ENCODE peak calls at places on chromosomes 5 and 9, in four cellular contexts. A is psoas muscle, M is tibial artery, R is transverse colon. L is an unnamed sample.
A peak's percentile ranks its signal among the peaks of the same experiment; 100 is the strongest.

GRCh38 chr5:4781312-4781711 is 358.8 kb upstream of the ADAMTS16 start:
- DNase-seq in R (no peak), M (no peak), A (no peak), L (no peak)

GRCh38 chr9:70229579-70229978 is 29.2 kb upstream of the SMC5 start:
- DNase-seq in A (no peak), R (no peak), M (no peak), L (peak; percentile 77)

GRCh38 chr9:94761506-94761905 is 35.0 kb downstream of the AOPEP start:
- DNase-seq in M (no peak), A (no peak), R (no peak), L (no peak)

GRCh38 chr5:132466453-132467291 is 23.9 kb downstream of the IRF1 start:
- DNase-seq in A (peak; percentile 37), R (peak; percentile 74), M (no peak), L (no peak)

GRCh38 chr5:72648511-72648910 is 141.3 kb upstream of the ZNF366 start:
- DNase-seq in R (no peak), M (no peak), A (peak; percentile 17), L (no peak)

GRCh38 chr5:73280821-73281746 is 108.1 kb downstream of the TMEM174 start:
- DNase-seq in A (no peak), R (no peak), M (no peak), L (no peak)

GRCh38 chr5:149641000-149641576 is 59.8 kb downstream of the ARHGEF37 start:
- DNase-seq in M (peak; percentile 53), R (peak; percentile 81), A (peak; percentile 37), L (peak; percentile 13)

GRCh38 chr5:142250119-142250518 is 74.7 kb downstream of the SPRY4 start:
- DNase-seq in M (no peak), R (no peak), A (no peak), L (no peak)

GRCh38 chr9:129776566-129776937 is 23.7 kb upstream of the PTGES start:
- DNase-seq in M (no peak), R (no peak), A (no peak), L (no peak)

GRCh38 chr5:637581-638450 is 25.7 kb downstream of the CEP72 start:
- DNase-seq in R (no peak), A (no peak), M (no peak), L (no peak)

GRCh38 chr9:116653580-116654355 is 33.3 kb upstream of the TRIM32 start:
- DNase-seq in A (no peak), M (no peak), R (no peak), L (peak; percentile 39)

GRCh38 chr5:103743455-103743854 is 180.9 kb upstream of the NUDT12 start:
- DNase-seq in M (no peak), A (no peak), R (no peak), L (no peak)

GRCh38 chr9:133713211-133713959 is 24.8 kb downstream of the SARDH start:
- DNase-seq in M (peak; percentile 60), A (no peak), R (no peak), L (no peak)

GRCh38 chr9:23803216-23803615 is 22.8 kb downstream of the ELAVL2 start:
- DNase-seq in M (no peak), R (no peak), A (no peak), L (no peak)

GRCh38 chr9:23798325-23798724 is 27.7 kb downstream of the ELAVL2 start:
- DNase-seq in R (no peak), A (no peak), M (no peak), L (no peak)

GRCh38 chr9:23799521-23799920 is 26.5 kb downstream of the ELAVL2 start:
- DNase-seq in M (no peak), R (no peak), A (no peak), L (no peak)

DNA sequence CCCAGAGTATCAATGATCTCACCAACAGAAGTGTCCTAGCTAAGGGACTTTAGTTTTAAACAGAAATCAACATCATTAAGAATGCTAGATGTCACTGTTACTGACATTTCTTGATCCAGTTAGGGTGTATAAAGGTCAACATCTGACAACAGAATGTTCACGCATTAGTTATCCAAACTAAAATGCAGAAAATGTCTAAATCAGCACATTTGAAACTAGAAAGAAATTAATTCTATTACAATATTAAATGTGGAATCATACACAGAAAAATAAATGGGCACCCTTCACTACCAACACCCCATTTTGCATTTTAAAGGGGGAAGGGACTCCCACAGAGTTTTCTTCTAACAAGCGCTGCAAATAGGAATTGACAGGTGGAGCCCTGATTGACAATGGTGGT is 24.5 kb downstream of the ELAVL2 start:
- DNase-seq in A (no peak), M (no peak), R (no peak), L (no peak)
- H3K4me1 ChIP-seq in A (no peaks in the 10 kb centered on the region), M (no peaks in the 10 kb centered on the region), R (no peaks in the 10 kb centered on the region), L (no peaks in the 10 kb centered on the region)

GRCh38 chr5:35908814-35909213 is 29.6 kb downstream of the CAPSL start:
- DNase-seq in M (no peak), R (no peak), A (no peak), L (no peak)
- H3K4me3 ChIP-seq in M (no peak overlapping the region), R (no peak overlapping the region), A (no peak overlapping the region), L (no peak overlapping the region)

GRCh38 chr9:26770821-26771220 is 121.8 kb downstream of the CAAP1 start:
- DNase-seq in A (no peak), M (no peak), R (no peak), L (peak; percentile 53)
- H3K4me1 ChIP-seq in A (no peaks in the 10 kb centered on the region), M (no peaks in the 10 kb centered on the region), R (peaks cover 4% of the 10 kb centered on the region), L (peaks cover 12% of the 10 kb centered on the region)

DNA sequence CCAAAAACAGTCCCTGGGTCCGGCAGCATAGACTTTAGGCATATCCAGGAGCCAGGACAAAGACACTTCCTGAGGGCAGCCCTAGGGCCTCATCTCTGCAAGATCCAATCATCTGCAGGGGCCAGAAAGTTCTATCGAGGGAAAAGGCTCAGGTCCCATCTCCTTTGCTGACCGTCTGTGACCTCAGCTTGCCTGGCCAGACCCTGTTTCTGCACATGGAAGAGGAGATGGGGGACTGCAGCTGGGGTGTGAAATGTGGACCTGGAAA is 51.0 kb upstream of the FCN1 start:
- DNase-seq in A (no peak), R (no peak), M (peak; percentile 21), L (no peak)
- H3K4me3 ChIP-seq in A (no peak overlapping the region), R (no peak overlapping the region), M (no peak overlapping the region), L (no peak overlapping the region)

DNA sequence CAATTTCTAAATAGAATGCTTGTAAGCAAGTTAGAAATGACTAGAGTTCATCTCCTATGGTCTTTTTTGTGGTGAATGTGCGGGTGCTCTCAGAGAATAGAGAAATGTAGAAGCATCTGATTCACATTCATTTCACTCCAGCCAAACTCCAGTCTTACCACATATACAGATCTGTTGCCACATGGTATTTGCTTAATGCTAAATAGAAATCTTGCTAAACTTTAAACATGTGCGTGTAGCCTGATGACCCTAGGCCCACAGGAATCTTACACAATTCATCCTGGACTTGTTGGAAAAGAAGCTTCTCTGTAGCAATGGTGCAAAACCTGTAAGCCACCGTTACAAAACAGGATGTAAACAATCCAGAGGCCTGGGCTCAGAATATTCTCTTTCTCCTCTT is 135.2 kb downstream of the PCSK1 start:
- DNase-seq in R (no peak), M (no peak), A (no peak), L (peak; percentile 95)
- H3K4me1 ChIP-seq in R (no peaks in the 10 kb centered on the region), M (peaks cover 48% of the 10 kb centered on the region), A (no peaks in the 10 kb centered on the region), L (peaks cover 54% of the 10 kb centered on the region)

DNA sequence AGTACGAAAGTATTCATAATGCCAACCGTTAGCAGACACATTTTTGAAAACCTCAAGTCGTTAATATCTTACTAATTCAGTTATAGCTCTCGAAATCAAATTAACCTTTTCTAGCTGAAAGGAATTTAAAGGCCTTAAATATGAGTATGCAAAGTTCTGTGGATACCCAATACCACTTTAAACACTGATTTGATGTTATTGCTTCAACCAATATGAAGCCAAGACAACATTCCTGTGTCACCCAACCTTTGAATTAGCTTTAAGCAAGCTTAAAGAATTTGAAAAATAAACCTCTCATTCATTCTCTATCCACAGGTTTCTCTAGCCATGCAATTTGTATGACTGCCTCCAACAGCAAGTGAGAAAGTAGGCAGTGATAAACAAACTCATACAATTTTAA is 204.4 kb downstream of the MCTP1 start:
- DNase-seq in R (no peak), M (no peak), A (no peak), L (no peak)
- H3K4me3 ChIP-seq in R (no peak overlapping the region), M (peak overlapping the region; percentile 26), A (peak overlapping the region; percentile 56), L (peak overlapping the region; percentile 92)

GRCh38 chr5:67035098-67035740 is 161.4 kb downstream of the CD180 start:
- DNase-seq in A (no peak), M (no peak), R (no peak), L (no peak)
- H3K4me1 ChIP-seq in A (peaks cover 88% of the 10 kb centered on the region), M (peaks cover 77% of the 10 kb centered on the region), R (peaks cover 39% of the 10 kb centered on the region), L (peaks cover 62% of the 10 kb centered on the region)

GRCh38 chr9:128149001-128149701 is at the start of gene LCN2:
- DNase-seq in R (peak; percentile 80), A (no peak), M (no peak), L (no peak)
- H3K4me3 ChIP-seq in R (no peak within 1 kb of the TSS), A (no peak within 1 kb of the TSS), M (no peak within 1 kb of the TSS), L (no peak within 1 kb of the TSS)

GRCh38 chr9:2285411-2285810 is 270.3 kb downstream of the SMARCA2 start:
- DNase-seq in A (no peak), R (no peak), M (no peak), L (no peak)

GRCh38 chr9:2288309-2288708 is 273.2 kb downstream of the SMARCA2 start:
- DNase-seq in R (no peak), M (no peak), A (no peak), L (no peak)

GRCh38 chr9:2286306-2286705 is 271.2 kb downstream of the SMARCA2 start:
- DNase-seq in A (no peak), R (no peak), M (no peak), L (no peak)

GRCh38 chr9:2284770-2285169 is 269.6 kb downstream of the SMARCA2 start:
- DNase-seq in R (no peak), A (no peak), M (no peak), L (no peak)

GRCh38 chr9:2286825-2287455 is 271.8 kb downstream of the SMARCA2 start:
- DNase-seq in R (no peak), A (no peak), M (no peak), L (no peak)
- H3K4me1 ChIP-seq in R (peaks cover 4% of the 10 kb centered on the region), A (peaks cover 6% of the 10 kb centered on the region), M (no peaks in the 10 kb centered on the region), L (peaks cover 5% of the 10 kb centered on the region)

DNA sequence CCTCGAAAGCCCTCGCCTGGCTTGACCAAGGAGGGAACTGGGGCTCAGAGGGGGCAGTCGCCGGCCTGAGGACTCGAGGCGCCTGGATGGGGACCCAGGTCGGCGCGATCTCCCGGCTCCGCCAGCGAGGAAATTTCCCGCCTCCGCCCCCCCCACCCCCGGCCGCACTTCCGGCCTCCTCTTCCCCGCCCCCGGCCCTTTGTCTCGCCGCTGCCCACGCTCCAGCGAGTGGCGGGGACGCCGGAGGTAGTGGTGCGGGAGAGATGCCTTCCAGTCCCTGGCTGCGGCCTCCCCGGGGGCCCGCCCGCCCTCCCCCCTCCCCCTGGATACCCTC is 441 bp upstream of the GPRIN1 start:
- DNase-seq in M (no peak), A (no peak), R (no peak), L (peak; percentile 15)
- H3K4me3 ChIP-seq in M (peak overlapping the region; percentile 45), A (peak overlapping the region; percentile 67), R (peak overlapping the region; percentile 45), L (peak overlapping the region; percentile 78)

L was measured in adipocyte.